ENCODE peak calls at places on chromosomes 7 and 10, in five cellular contexts. One of them, this sample, is unnamed.
A peak's percentile ranks its signal among the peaks of the same experiment; 100 is the strongest.

GRCh38 chr7:25093268-25093802 is 31.7 kb downstream of the CYCS start:
- DNase-seq in neuronal stem cell: peak; percentile 57
- DNase-seq in progenitor cell of endocrine pancreas: peak; percentile 58
- DNase-seq in GM12864: no peak
- DNase-seq in ureter: peak; percentile 65
- DNase-seq in this sample: peak; percentile 59

GRCh38 chr10:29522038-29522855 is 112.5 kb downstream of the SVIL start:
- DNase-seq in neuronal stem cell: no peak
- DNase-seq in progenitor cell of endocrine pancreas: no peak
- DNase-seq in GM12864: no peak
- DNase-seq in ureter: no peak
- DNase-seq in this sample: peak; percentile 64

GRCh38 chr7:141989996-141990395 is 5.7 kb upstream of the MGAM start:
- DNase-seq in neuronal stem cell: no peak
- DNase-seq in progenitor cell of endocrine pancreas: no peak
- DNase-seq in GM12864: no peak
- DNase-seq in ureter: no peak
- DNase-seq in this sample: no peak

GRCh38 chr7:41003031-41003925 is 699.6 kb downstream of the INHBA start:
- DNase-seq in neuronal stem cell: peak; percentile 44
- DNase-seq in progenitor cell of endocrine pancreas: peak; percentile 14
- DNase-seq in GM12864: peak; percentile 16
- DNase-seq in ureter: no peak
- DNase-seq in this sample: no peak

GRCh38 chr10:114652402-114653368 is 5.4 kb downstream of the ABLIM1 start:
- DNase-seq in neuronal stem cell: no peak
- DNase-seq in progenitor cell of endocrine pancreas: no peak
- DNase-seq in GM12864: no peak
- DNase-seq in ureter: no peak
- DNase-seq in this sample: no peak

GRCh38 chr7:142720981-142721380 is 28.3 kb upstream of the PRSS1 start:
- DNase-seq in neuronal stem cell: no peak
- DNase-seq in progenitor cell of endocrine pancreas: no peak
- DNase-seq in GM12864: no peak
- DNase-seq in ureter: no peak
- DNase-seq in this sample: no peak

GRCh38 chr7:105937411-105937810 is 25.7 kb upstream of the CDHR3 start:
- DNase-seq in neuronal stem cell: no peak
- DNase-seq in progenitor cell of endocrine pancreas: no peak
- DNase-seq in GM12864: no peak
- DNase-seq in ureter: no peak
- DNase-seq in this sample: no peak

GRCh38 chr7:55161154-55161687 is 142.4 kb downstream of the EGFR start:
- DNase-seq in neuronal stem cell: no peak
- DNase-seq in progenitor cell of endocrine pancreas: no peak
- DNase-seq in GM12864: no peak
- DNase-seq in ureter: no peak
- DNase-seq in this sample: no peak

GRCh38 chr7:605661-606450 is 86.2 kb upstream of the PDGFA start:
- DNase-seq in neuronal stem cell: no peak
- DNase-seq in progenitor cell of endocrine pancreas: no peak
- DNase-seq in GM12864: no peak
- DNase-seq in ureter: no peak
- DNase-seq in this sample: no peak

GRCh38 chr10:88763441-88763840 is 3.6 kb downstream of the LIPN start:
- DNase-seq in neuronal stem cell: no peak
- DNase-seq in progenitor cell of endocrine pancreas: no peak
- DNase-seq in GM12864: no peak
- DNase-seq in ureter: no peak
- DNase-seq in this sample: no peak

GRCh38 chr7:146172112-146172511 is 55.5 kb downstream of the CNTNAP2 start:
- DNase-seq in neuronal stem cell: no peak
- DNase-seq in progenitor cell of endocrine pancreas: no peak
- DNase-seq in GM12864: no peak
- DNase-seq in ureter: no peak
- DNase-seq in this sample: no peak

GRCh38 chr10:15842493-15843169 is 17.7 kb downstream of the MINDY3 start:
- DNase-seq in neuronal stem cell: no peak
- DNase-seq in progenitor cell of endocrine pancreas: no peak
- DNase-seq in GM12864: no peak
- DNase-seq in ureter: no peak
- DNase-seq in this sample: no peak

GRCh38 chr7:94478648-94479214 is 30.9 kb upstream of the CASD1 start:
- DNase-seq in neuronal stem cell: no peak
- DNase-seq in progenitor cell of endocrine pancreas: no peak
- DNase-seq in GM12864: no peak
- DNase-seq in ureter: no peak
- DNase-seq in this sample: no peak

GRCh38 chr10:86955501-86956194 is 1.8 kb downstream of the MMRN2 start:
- DNase-seq in neuronal stem cell: no peak
- DNase-seq in progenitor cell of endocrine pancreas: no peak
- DNase-seq in GM12864: no peak
- DNase-seq in ureter: no peak
- DNase-seq in this sample: no peak

GRCh38 chr10:4003348-4003973 is 218.5 kb upstream of the KLF6 start:
- DNase-seq in neuronal stem cell: no peak
- DNase-seq in progenitor cell of endocrine pancreas: no peak
- DNase-seq in GM12864: no peak
- DNase-seq in ureter: no peak
- DNase-seq in this sample: no peak

GRCh38 chr7:133934974-133935330 is 192.2 kb upstream of the LRGUK start:
- DNase-seq in neuronal stem cell: no peak
- DNase-seq in progenitor cell of endocrine pancreas: no peak
- DNase-seq in GM12864: no peak
- DNase-seq in ureter: no peak
- DNase-seq in this sample: no peak

GRCh38 chr10:117537436-117537903 is 5.1 kb upstream of the EMX2 start:
- DNase-seq in neuronal stem cell: peak; percentile 64
- DNase-seq in progenitor cell of endocrine pancreas: peak; percentile 56
- DNase-seq in GM12864: no peak
- DNase-seq in ureter: no peak
- DNase-seq in this sample: peak; percentile 83

GRCh38 chr10:78777466-78778256 is 291.1 kb upstream of the ZMIZ1 start:
- DNase-seq in neuronal stem cell: no peak
- DNase-seq in progenitor cell of endocrine pancreas: no peak
- DNase-seq in GM12864: no peak
- DNase-seq in ureter: peak; percentile 79
- DNase-seq in this sample: no peak

GRCh38 chr10:70967591-70968588 is 79.5 kb upstream of the PCBD1 start:
- DNase-seq in neuronal stem cell: peak; percentile 59
- DNase-seq in progenitor cell of endocrine pancreas: no peak
- DNase-seq in GM12864: no peak
- DNase-seq in ureter: no peak
- DNase-seq in this sample: peak; percentile 41